ENCODE peak calls at places on chromosome 14, in ten cellular contexts. H is neural crest cell, D is heart left ventricle, K is cardiac fibroblast, M is IMR-90, V is Peyer's patch, B is spleen, Z is fibroblast of lung, J is PC-3, R is Panc1. Q is an unnamed sample.

GRCh38 chr14:101134161-101134631 is 230.7 kb upstream of the RTL1 start:
- DNase-seq in H (no peak), D (no peak), K (no peak), M (no peak), V (no peak), B (peak; percentile 56), Z (no peak), J (no peak), R (no peak), Q (no peak)

GRCh38 chr14:55201219-55202096 is 10.1 kb upstream of the DLGAP5 start:
- DNase-seq in H (no peak), D (no peak), K (no peak), M (no peak), V (no peak), B (no peak), Z (no peak), J (no peak), R (no peak), Q (no peak)

GRCh38 chr14:106518054-106518943 is 991.9 kb downstream of the TMEM121 start:
- DNase-seq in H (no peak), D (no peak), K (no peak), M (no peak), V (no peak), B (peak; percentile 94), Z (no peak), J (no peak), R (peak; percentile 12), Q (no peak)

GRCh38 chr14:37116933-37117844 is 55.2 kb downstream of the SLC25A21 start:
- DNase-seq in H (no peak), D (no peak), K (peak; percentile 10), M (peak; percentile 60), V (no peak), B (no peak), Z (peak; percentile 75), J (peak; percentile 95), R (peak; percentile 59), Q (no peak)

GRCh38 chr14:68911594-68912227 is 67.4 kb downstream of the ACTN1 start:
- DNase-seq in H (peak; percentile 87), D (peak; percentile 79), K (peak; percentile 82), M (peak; percentile 75), V (peak; percentile 70), B (peak; percentile 87), Z (peak; percentile 63), J (peak; percentile 91), R (peak; percentile 38), Q (peak; percentile 75)

GRCh38 chr14:104112113-104112505 is 26.3 kb upstream of the KIF26A start:
- DNase-seq in H (no peak), D (peak; percentile 16), K (no peak), M (no peak), V (no peak), B (no peak), Z (no peak), J (no peak), R (no peak), Q (no peak)

GRCh38 chr14:68856572-68856971 is 63.7 kb upstream of the ZFP36L1 start:
- DNase-seq in H (no peak), D (no peak), K (no peak), M (no peak), V (no peak), B (no peak), Z (no peak), J (no peak), R (no peak), Q (no peak)

GRCh38 chr14:95315579-95315978 is 4.1 kb downstream of the CLMN start:
- DNase-seq in H (no peak), D (no peak), K (no peak), M (no peak), V (no peak), B (no peak), Z (no peak), J (no peak), R (no peak), Q (no peak)

DNA sequence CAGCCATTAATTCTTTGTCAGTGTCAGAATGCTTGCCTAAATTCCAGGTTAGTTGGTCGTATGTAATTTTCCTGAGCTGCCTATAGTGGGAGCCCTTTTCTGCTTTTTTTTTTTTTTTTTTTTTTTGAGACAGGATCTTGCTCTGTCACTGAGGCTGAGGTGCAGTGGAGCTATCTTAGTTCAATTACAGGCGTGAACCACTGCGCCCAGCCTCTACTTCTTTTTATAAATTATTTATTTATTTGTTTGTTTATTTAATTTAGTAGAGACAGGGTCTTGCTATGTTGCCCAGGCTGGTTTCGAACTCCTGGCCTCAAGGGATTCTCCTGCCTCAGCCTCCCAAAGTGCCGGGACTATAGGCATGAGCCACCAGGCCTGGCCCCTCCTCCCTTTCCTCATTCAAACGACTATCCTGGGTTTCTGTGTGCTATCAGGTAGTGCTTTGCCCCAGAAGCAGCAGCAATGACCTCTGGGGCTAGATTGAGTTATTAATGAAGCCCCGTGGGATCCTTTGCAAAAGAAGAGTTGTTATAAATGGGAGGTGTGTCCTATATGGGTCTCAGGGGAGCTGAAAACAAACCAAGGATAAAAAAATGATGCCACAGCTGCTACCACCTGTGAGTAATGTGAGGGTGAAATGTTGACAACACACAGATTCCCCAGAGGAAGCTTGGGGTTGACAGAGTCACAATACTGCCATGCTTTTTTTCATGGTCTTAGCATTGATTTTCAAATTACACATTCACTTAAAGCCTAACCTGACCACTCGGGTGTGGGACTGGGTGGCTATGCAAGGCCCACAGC is 34.6 kb upstream of the NFKBIA start:
- DNase-seq in H (no peak), D (no peak), K (peak; percentile 22), M (no peak), V (no peak), B (no peak), Z (no peak), J (peak; percentile 37), R (no peak), Q (no peak)
- TF ChIP-seq CTCF in H (peak; percentile 69), D (peak; percentile 34), K (peak; percentile 63), M (peak; percentile 50), V (no peak), B (peak; percentile 31), Z (peak; percentile 61), J (peak; percentile 60), R (peak; percentile 79), Q (peak; percentile 58)

DNA sequence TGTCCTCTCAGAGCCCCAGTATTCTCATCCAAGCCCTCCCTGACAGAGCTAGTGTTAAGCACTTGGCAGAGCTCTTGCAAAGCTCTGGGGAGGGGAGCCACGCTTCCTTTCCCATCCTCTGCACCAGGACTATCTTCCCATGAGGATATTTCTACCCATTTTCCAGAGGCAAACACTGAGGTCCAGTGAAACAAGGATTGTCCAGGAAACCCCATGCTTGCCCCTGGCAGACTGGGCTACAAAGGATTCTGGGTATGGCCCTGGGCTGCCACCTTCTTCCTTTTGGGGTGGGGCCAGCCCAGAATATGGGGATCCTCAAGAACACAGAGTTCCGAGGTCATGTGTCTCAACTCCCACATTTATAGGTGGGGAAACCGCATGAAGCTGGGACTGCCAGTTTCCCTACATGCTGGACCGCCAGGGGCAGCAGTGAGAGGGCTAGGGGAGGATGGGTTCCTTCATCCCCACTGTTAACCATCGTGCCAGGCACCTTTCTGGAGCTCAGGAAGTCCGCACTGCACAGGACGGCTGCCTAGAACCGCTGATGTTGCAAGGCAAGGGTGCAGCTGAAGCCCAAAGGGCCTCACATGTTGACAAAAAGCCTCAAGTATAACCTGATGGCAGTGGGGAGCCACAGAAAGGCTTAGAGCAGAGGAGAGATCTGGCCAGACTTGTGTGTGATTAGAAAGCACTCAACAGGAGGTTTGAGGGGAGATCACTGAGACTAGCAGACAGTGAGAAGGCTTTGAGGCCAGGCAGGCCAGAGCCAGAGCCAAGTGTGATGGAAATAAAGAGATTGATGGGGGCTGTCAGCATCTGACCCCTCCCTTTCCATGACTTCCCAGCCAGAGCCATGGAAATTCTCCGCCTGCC is 5.5 kb upstream of the CCDC85C start:
- DNase-seq in H (no peak), D (no peak), K (peak; percentile 33), M (peak; percentile 33), V (no peak), B (no peak), Z (no peak), J (peak; percentile 53), R (no peak), Q (no peak)
- TF ChIP-seq CTCF in H (no peak), D (no peak), K (no peak), M (peak; percentile 64), V (peak; percentile 16), B (peak; percentile 34), Z (peak; percentile 63), J (peak; percentile 63), R (no peak), Q (no peak)

DNA sequence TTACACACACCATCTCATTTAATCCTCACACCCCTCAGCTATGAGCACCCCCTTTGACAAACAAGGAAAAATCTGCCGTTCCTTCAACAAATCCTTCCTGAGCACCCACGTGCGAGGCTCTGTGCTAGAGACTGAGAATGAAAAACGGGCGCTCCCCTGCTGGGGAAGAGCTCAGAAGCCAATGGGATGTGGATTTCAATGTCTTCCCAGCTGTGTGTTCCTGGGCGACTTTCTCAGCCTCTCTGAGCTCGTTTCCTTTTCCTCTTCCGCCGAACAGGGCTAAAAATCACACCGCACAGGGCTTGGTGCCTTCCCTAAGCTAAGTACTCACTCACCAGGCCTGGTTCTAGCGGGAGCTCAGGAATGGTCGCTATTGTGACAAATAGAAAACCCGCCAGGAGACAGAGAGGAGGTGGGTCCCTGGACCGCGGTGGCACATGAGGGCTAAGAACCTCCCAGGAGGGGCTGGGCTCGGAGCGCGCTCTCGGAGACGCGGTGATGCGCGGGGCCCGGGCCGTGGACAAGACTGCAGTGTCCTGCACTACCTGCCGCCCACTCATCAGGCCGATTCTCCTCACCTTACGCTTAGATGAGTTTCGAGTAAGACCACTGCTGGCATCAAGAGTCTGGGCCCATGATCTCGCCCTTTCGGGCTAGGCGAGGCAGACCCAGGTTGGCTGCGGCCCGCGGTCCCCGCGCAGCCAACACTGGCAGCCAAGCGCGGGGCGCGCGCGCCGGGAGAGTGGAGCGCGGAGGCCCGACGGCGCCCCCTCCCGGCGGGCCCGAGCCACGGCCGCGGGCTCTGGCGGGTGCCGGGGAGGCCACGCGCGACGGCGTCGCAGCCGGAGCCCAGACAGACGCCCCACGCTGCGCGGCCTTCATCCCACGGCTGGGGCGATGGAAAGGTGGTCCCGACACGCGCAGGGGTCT is 17.0 kb downstream of the ZDHHC22 start:
- DNase-seq in H (peak; percentile 53), D (no peak), K (peak; percentile 42), M (peak; percentile 16), V (peak; percentile 81), B (peak; percentile 92), Z (peak; percentile 17), J (peak; percentile 38), R (no peak), Q (peak; percentile 38)
- TF ChIP-seq CTCF in H (peak; percentile 82), D (peak; percentile 91), K (peak; percentile 4), M (peak; percentile 66), V (peak; percentile 87), B (peak; percentile 91), Z (no peak), J (no peak), R (peak; percentile 94), Q (peak; percentile 77)

GRCh38 chr14:105208738-105209075 is 27.6 kb upstream of the NUDT14 start:
- DNase-seq in H (no peak), D (no peak), K (no peak), M (no peak), V (no peak), B (no peak), Z (no peak), J (no peak), R (no peak), Q (no peak)

GRCh38 chr14:105207996-105208737 is 27.1 kb upstream of the NUDT14 start:
- DNase-seq in H (no peak), D (no peak), K (no peak), M (no peak), V (no peak), B (no peak), Z (no peak), J (no peak), R (no peak), Q (no peak)

GRCh38 chr14:105209091-105209490 is 28.0 kb upstream of the NUDT14 start:
- DNase-seq in H (no peak), D (no peak), K (no peak), M (no peak), V (no peak), B (no peak), Z (no peak), J (no peak), R (no peak), Q (no peak)

GRCh38 chr14:105206873-105207272 is 25.8 kb upstream of the NUDT14 start:
- DNase-seq in H (no peak), D (no peak), K (no peak), M (no peak), V (no peak), B (no peak), Z (no peak), J (no peak), R (no peak), Q (no peak)

GRCh38 chr14:105207460-105207901 is 26.4 kb upstream of the NUDT14 start:
- DNase-seq in H (no peak), D (peak; percentile 79), K (no peak), M (no peak), V (no peak), B (no peak), Z (no peak), J (no peak), R (no peak), Q (no peak)
- TF ChIP-seq CTCF in H (no peak), D (peak; percentile 21), K (no peak), M (no peak), V (no peak), B (no peak), Z (no peak), J (no peak), R (no peak), Q (no peak)

Q was measured in progenitor cell of endocrine pancreas.